ENCODE peak calls at places on chromosomes 7 and 10, in six cellular contexts. Z is progenitor cell of endocrine pancreas; L is bronchial epithelial cell; W is neuronal stem cell; H is activated naive CD8-positive, alpha-beta T cell treated with anti-CD3 and anti-CD28 coated beads, Interleukin-2, amount 50 U/mL, for 16 hours; U is CD4-positive, alpha-beta T cell. N is an unnamed sample.

GRCh38 chr10:119515511-119516045 is 26.9 kb downstream of the RGS10 start:
- DNase-seq in Z (no peak), H (no peak), U (no peak), L (no peak), W (no peak), N (no peak)

GRCh38 chr7:146961617-146962016 is 845.0 kb downstream of the CNTNAP2 start:
- DNase-seq in Z (no peak), L (peak), U (no peak), W (no peak), H (no peak), N (peak)

GRCh38 chr7:7870590-7870989 is 98.0 kb upstream of the GLCCI1 start:
- DNase-seq in H (no peak), Z (no peak), U (no peak), L (no peak), W (no peak), N (no peak)

GRCh38 chr7:137771679-137772078 is 75.1 kb downstream of the DGKI start:
- DNase-seq in U (no peak), Z (no peak), L (no peak), H (no peak), W (no peak), N (peak)

GRCh38 chr7:1357601-1358271 is 101.5 kb downstream of the MICALL2 start:
- DNase-seq in W (no peak), H (no peak), L (no peak), Z (no peak), U (no peak), N (no peak)

GRCh38 chr10:84783386-84783785 is 455.0 kb downstream of the CCSER2 start:
- DNase-seq in Z (no peak), U (no peak), W (peak), L (peak), H (no peak), N (peak)

GRCh38 chr7:26868841-26869505 is 4.6 kb upstream of the SKAP2 start:
- DNase-seq in W (no peak), H (no peak), L (peak), Z (no peak), U (no peak), N (no peak)

GRCh38 chr10:89853796-89854195 is 152.4 kb downstream of the KIF20B start:
- DNase-seq in W (no peak), H (no peak), L (no peak), Z (peak), U (no peak), N (peak)

GRCh38 chr10:86595496-86595895 is 58.9 kb upstream of the OPN4 start:
- DNase-seq in H (no peak), L (no peak), Z (no peak), U (no peak), W (no peak), N (no peak)

GRCh38 chr10:121910673-121911420 is 17.0 kb downstream of the ATE1 start:
- DNase-seq in L (no peak), W (no peak), H (no peak), U (no peak), Z (no peak), N (peak)

N was measured in adipocyte.